ENCODE peak calls at places on chromosomes 1 and 21, in eight cellular contexts. L is astrocyte, Q is left lung, W is GM12865, K is stomach, C is H9, I is cardiac fibroblast, N is mammary epithelial cell. G is an unnamed sample.

GRCh38 chr1:182520746-182521145 is 68.3 kb downstream of the RNASEL start:
- DNase-seq in L (no peak), Q (no peak), W (no peak), K (no peak), C (no peak), I (no peak), N (peak), G (no peak)

GRCh38 chr1:228842094-228842775 is 107.0 kb downstream of the RHOU start:
- DNase-seq in L (peak), Q (no peak), W (no peak), K (no peak), C (no peak), I (peak), N (peak), G (no peak)

GRCh38 chr1:206120406-206120805 is 3.2 kb upstream of the AVPR1B start:
- DNase-seq in L (no peak), Q (no peak), W (no peak), K (no peak), C (no peak), I (no peak), N (no peak), G (no peak)

GRCh38 chr1:151006331-151007052 is at the start of gene MINDY1:
- DNase-seq in L (peak), Q (peak), W (peak), K (peak), C (peak), I (peak), N (peak), G (peak)

GRCh38 chr1:111406325-111406768 is 21.2 kb downstream of the OVGP1 start:
- DNase-seq in L (peak), Q (no peak), W (peak), K (peak), C (no peak), I (peak), N (peak), G (no peak)

GRCh38 chr1:1033731-1034437 is 14.0 kb downstream of the AGRN start:
- DNase-seq in L (no peak), Q (no peak), W (no peak), K (no peak), C (no peak), I (no peak), N (no peak), G (no peak)

GRCh38 chr21:41396452-41397107 is 29.5 kb upstream of the MX1 start:
- DNase-seq in L (no peak), Q (peak), W (no peak), K (peak), C (peak), I (peak), N (peak), G (no peak)

GRCh38 chr1:231903586-231904081 is 277.0 kb downstream of the DISC1 start:
- DNase-seq in L (no peak), Q (no peak), W (no peak), K (no peak), C (no peak), I (no peak), N (no peak), G (no peak)

DNA sequence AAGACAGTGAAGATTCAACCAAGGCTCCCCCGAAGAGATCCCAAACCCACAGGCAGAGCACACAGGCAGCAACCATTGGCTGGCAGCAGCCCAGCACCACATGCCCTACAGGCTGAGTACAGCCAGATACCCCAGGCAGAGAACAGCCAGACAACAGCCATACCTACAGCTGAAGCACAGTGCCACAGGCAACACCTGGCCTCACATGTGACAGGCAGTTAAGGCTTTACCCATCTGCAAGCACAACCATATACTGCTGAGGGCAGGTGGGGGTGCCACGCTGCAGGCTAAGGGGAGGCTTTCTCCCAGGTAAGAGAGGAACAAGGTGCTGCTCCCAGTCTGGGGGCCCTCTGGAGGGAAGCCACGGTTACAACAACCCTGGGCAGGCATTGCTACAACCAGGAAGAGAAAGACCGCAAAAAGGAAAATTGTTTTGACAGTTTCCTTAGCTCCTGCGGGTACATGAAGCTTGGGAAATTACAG is 12.3 kb downstream of the CHIT1 start:
- DNase-seq in L (no peak), Q (no peak), W (no peak), K (no peak), C (peak), I (no peak), N (no peak), G (peak)
- TF ChIP-seq CTCF in L (no peak), Q (no peak), W (no peak), K (no peak), C (peak), I (peak), N (no peak), G (no peak)

GRCh38 chr1:20165522-20165951 is 20.4 kb upstream of the UBXN10 start:
- DNase-seq in L (no peak), Q (no peak), W (peak), K (no peak), C (no peak), I (no peak), N (peak), G (no peak)
- TF ChIP-seq CTCF in L (peak), Q (no peak), W (peak), K (no peak), C (peak), I (peak), N (peak), G (peak)

GRCh38 chr1:115706774-115707425 is 61.6 kb downstream of the CASQ2 start:
- DNase-seq in L (peak), Q (no peak), W (peak), K (no peak), C (peak), I (peak), N (peak), G (no peak)
- TF ChIP-seq CTCF in L (peak), Q (peak), W (peak), K (peak), C (peak), I (peak), N (peak), G (peak)

GRCh38 chr1:46735708-46736324 is 16.9 kb upstream of the EFCAB14 start:
- DNase-seq in L (peak), Q (no peak), W (peak), K (no peak), C (peak), I (peak), N (peak), G (peak)
- TF ChIP-seq CTCF in L (peak), Q (no peak), W (peak), K (no peak), C (peak), I (peak), N (peak), G (peak)

GRCh38 chr1:11358991-11359390 is 86.0 kb downstream of the UBIAD1 start:
- DNase-seq in L (no peak), Q (no peak), W (no peak), K (no peak), C (no peak), I (no peak), N (no peak), G (no peak)

GRCh38 chr1:11365744-11366387 is 92.9 kb downstream of the UBIAD1 start:
- DNase-seq in L (no peak), Q (no peak), W (no peak), K (no peak), C (no peak), I (no peak), N (no peak), G (no peak)

GRCh38 chr1:11364170-11364569 is 91.2 kb downstream of the UBIAD1 start:
- DNase-seq in L (no peak), Q (no peak), W (peak), K (peak), C (no peak), I (no peak), N (no peak), G (no peak)
- TF ChIP-seq CTCF in L (no peak), Q (peak), W (peak), K (no peak), C (peak), I (no peak), N (peak), G (peak)

GRCh38 chr1:39026051-39026946 is at the start of gene NDUFS5:
- DNase-seq in L (peak), Q (peak), W (peak), K (peak), C (peak), I (peak), N (peak), G (peak)

GRCh38 chr1:39017266-39017665 is 8.9 kb upstream of the NDUFS5 start:
- DNase-seq in L (no peak), Q (no peak), W (no peak), K (no peak), C (no peak), I (no peak), N (no peak), G (no peak)

GRCh38 chr1:39021431-39021830 is 4.7 kb upstream of the NDUFS5 start:
- DNase-seq in L (no peak), Q (no peak), W (no peak), K (no peak), C (no peak), I (no peak), N (no peak), G (no peak)

GRCh38 chr1:39026947-39027507 is 877 bp downstream of the NDUFS5 start:
- DNase-seq in L (no peak), Q (no peak), W (no peak), K (no peak), C (no peak), I (no peak), N (no peak), G (no peak)

GRCh38 chr1:39023140-39023539 is 3.0 kb upstream of the NDUFS5 start:
- DNase-seq in L (no peak), Q (no peak), W (no peak), K (no peak), C (no peak), I (no peak), N (no peak), G (no peak)
- TF ChIP-seq CTCF in L (no peak), Q (no peak), W (no peak), K (no peak), C (no peak), I (no peak), N (no peak), G (no peak)

G was measured in endothelial cell.